ENCODE peak calls at places on chromosomes 11 and 22, in seven cellular contexts. B is IMR-90, T is tibial nerve, S is Peyer's patch, Y is endothelial cell of umbilical vein, L is ovary, V is body of pancreas. U is an unnamed sample. For H3K4me1, the result is how much of the 10 kb centered on the place peaks cover.

GRCh38 chr11:119178166-119178680 is 7.1 kb upstream of the NHERF4 start:
- DNase-seq in Y (peak), V (no peak), T (no peak), S (no peak), B (no peak), L (no peak), U (no peak)

GRCh38 chr11:78560826-78561484 is 13.7 kb downstream of the NARS2 start:
- DNase-seq in Y (peak), B (no peak), S (no peak), L (no peak), T (no peak), V (no peak), U (no peak)

GRCh38 chr11:44342616-44343015 is 32.7 kb upstream of the ALX4 start:
- DNase-seq in T (no peak), Y (no peak), S (no peak), L (no peak), V (no peak), B (no peak), U (no peak)

GRCh38 chr11:112302226-112302868 is 41.7 kb upstream of the PLET1 start:
- DNase-seq in T (no peak), S (no peak), V (no peak), B (peak), Y (peak), L (no peak), U (no peak)

GRCh38 chr11:36019722-36020121 is 75.9 kb downstream of the LDLRAD3 start:
- DNase-seq in T (no peak), S (no peak), Y (no peak), B (no peak), L (no peak), V (no peak), U (no peak)

GRCh38 chr11:17558025-17558780 is 11.1 kb downstream of the OTOG start:
- DNase-seq in S (peak), V (no peak), Y (no peak), L (no peak), B (no peak), T (no peak), U (no peak)

GRCh38 chr11:27201454-27202302 is 161.1 kb downstream of the BBOX1 start:
- DNase-seq in L (peak), V (peak), T (peak), Y (no peak), S (peak), B (peak), U (peak)

GRCh38 chr11:35162795-35163194 is 23.8 kb downstream of the CD44 start:
- DNase-seq in V (no peak), Y (no peak), S (no peak), B (peak), L (no peak), T (no peak), U (no peak)

GRCh38 chr11:98793276-98793675 is 227.5 kb upstream of the CNTN5 start:
- DNase-seq in T (no peak), S (no peak), Y (no peak), B (no peak), L (no peak), V (no peak), U (no peak)

GRCh38 chr11:96778272-96778671 is 388.5 kb downstream of the JRKL start:
- DNase-seq in Y (no peak), V (no peak), S (no peak), B (no peak), L (no peak), T (no peak), U (no peak)

GRCh38 chr11:56521955-56522354 is 21.1 kb downstream of the OR5M11 start:
- DNase-seq in T (no peak), V (no peak), S (no peak), Y (no peak), B (no peak), L (no peak), U (no peak)

GRCh38 chr11:111729441-111729840 is 36.7 kb downstream of the PPP2R1B start:
- DNase-seq in T (no peak), V (no peak), B (peak), L (no peak), Y (peak), S (no peak), U (no peak)

GRCh38 chr22:41619979-41620645 is 731 bp downstream of the DESI1 start:
- DNase-seq in L (peak), V (peak), B (no peak), S (peak), Y (no peak), T (peak), U (peak)

GRCh38 chr22:45254789-45255261 is 14.1 kb upstream of the KIAA0930 start:
- DNase-seq in V (no peak), B (no peak), S (no peak), Y (no peak), L (no peak), T (no peak), U (no peak)

GRCh38 chr22:29203456-29203855 is 2.2 kb upstream of the EMID1 start:
- DNase-seq in S (no peak), Y (no peak), B (no peak), T (no peak), L (no peak), V (no peak), U (no peak)

GRCh38 chr11:61082931-61083531 is 19.3 kb upstream of the CD5 start:
- DNase-seq in V (no peak), B (no peak), T (no peak), L (no peak), S (no peak), Y (no peak), U (no peak)

GRCh38 chr11:79525257-79525656 is 84.4 kb upstream of the TENM4 start:
- DNase-seq in B (no peak), V (no peak), L (no peak), S (no peak), T (no peak), Y (no peak), U (no peak)

GRCh38 chr11:78069465-78069864 is 5.8 kb downstream of the THRSP start:
- DNase-seq in L (no peak), B (no peak), T (no peak), Y (peak), V (peak), S (no peak), U (no peak)

GRCh38 chr11:27124514-27125264 is 84.1 kb downstream of the BBOX1 start:
- DNase-seq in V (no peak), L (no peak), S (no peak), Y (no peak), T (no peak), B (peak), U (no peak)

GRCh38 chr22:39431821-39432251 is 25.0 kb upstream of the MGAT3 start:
- DNase-seq in S (no peak), Y (peak), V (no peak), L (no peak), T (no peak), B (peak), U (peak)

GRCh38 chr11:10725907-10726253 is 25.2 kb upstream of the CTR9 start:
- DNase-seq in L (no peak), V (no peak), B (no peak), Y (no peak), S (no peak), T (no peak), U (no peak)

GRCh38 chr22:43118953-43119458 is 8.5 kb downstream of the BIK start:
- DNase-seq in Y (no peak), L (no peak), T (no peak), S (peak), V (no peak), B (no peak), U (no peak)

GRCh38 chr11:100546714-100547113 is 140.4 kb upstream of the ARHGAP42 start:
- DNase-seq in T (no peak), L (no peak), Y (peak), S (no peak), V (no peak), B (peak), U (no peak)

GRCh38 chr11:94706211-94706610 is 61.9 kb upstream of the AMOTL1 start:
- DNase-seq in S (no peak), L (no peak), B (peak), V (peak), T (no peak), Y (no peak), U (peak)

GRCh38 chr22:46090051-46090591 is 60.2 kb upstream of the PPARA start:
- DNase-seq in T (no peak), V (peak), L (peak), B (no peak), Y (no peak), S (no peak), U (peak)

GRCh38 chr11:14554959-14555358 is 34.8 kb upstream of the PSMA1 start:
- DNase-seq in Y (no peak), V (no peak), L (no peak), S (peak), T (peak), B (no peak), U (no peak)

GRCh38 chr11:62544521-62545436 is 1.8 kb downstream of the AHNAK start:
- DNase-seq in Y (peak), S (peak), T (no peak), V (no peak), B (no peak), L (no peak), U (peak)

GRCh38 chr11:94769897-94770296 is 1.7 kb downstream of the AMOTL1 start:
- DNase-seq in V (peak), Y (peak), B (no peak), T (no peak), L (no peak), S (no peak), U (no peak)

GRCh38 chr22:47954107-47954506 is 1191.7 kb downstream of the TBC1D22A start:
- DNase-seq in Y (no peak), S (no peak), V (no peak), L (no peak), B (no peak), T (no peak), U (no peak)

GRCh38 chr22:23555118-23555517 is 25.0 kb downstream of the IGLL1 start:
- DNase-seq in V (no peak), S (no peak), T (no peak), Y (no peak), L (no peak), B (no peak), U (no peak)

GRCh38 chr11:110762596-110762995 is 50.4 kb upstream of the ARHGAP20 start:
- DNase-seq in B (peak), L (no peak), T (no peak), V (no peak), S (no peak), Y (no peak), U (no peak)

GRCh38 chr11:65574147-65574962 is 1.5 kb upstream of the EHBP1L1 start:
- DNase-seq in V (peak), L (peak), T (peak), S (peak), Y (peak), B (peak), U (peak)

GRCh38 chr22:48609279-48609865 is 1218.3 kb downstream of the BRD1 start:
- DNase-seq in Y (no peak), L (no peak), S (no peak), V (no peak), B (no peak), T (no peak), U (no peak)

GRCh38 chr11:69436041-69436982 is 45.2 kb upstream of the LINC01488 start:
- DNase-seq in Y (no peak), B (no peak), V (no peak), T (no peak), L (no peak), S (no peak), U (peak)

GRCh38 chr11:86671386-86672006 is 920 bp downstream of the ME3 start:
- DNase-seq in Y (peak), L (peak), V (peak), S (no peak), B (no peak), T (peak), U (peak)

GRCh38 chr11:16788141-16789060 is 50.0 kb downstream of the C11orf58 start:
- DNase-seq in Y (peak), S (peak), B (peak), V (peak), L (peak), T (peak), U (peak)

DNA sequence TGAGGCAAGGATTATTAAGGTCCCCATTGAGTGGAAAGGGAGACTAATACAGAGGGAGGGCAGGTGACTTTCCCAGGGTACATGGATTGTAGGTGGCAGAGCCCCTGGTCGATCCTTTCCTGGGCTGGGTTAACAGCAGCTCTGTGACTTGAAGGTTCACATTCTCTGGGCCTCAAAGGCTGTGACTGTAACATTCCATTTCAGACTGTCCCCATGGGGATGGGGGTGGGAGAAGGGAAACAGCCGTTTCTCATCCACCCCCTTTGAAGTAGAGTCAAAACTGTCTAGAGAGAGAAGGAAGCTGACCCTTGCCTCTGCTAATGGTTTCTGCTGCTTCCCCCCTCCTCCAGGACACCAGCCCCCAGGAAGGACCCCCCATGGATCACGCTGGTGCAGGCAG is 19.2 kb downstream of the MICALL1 start:
- DNase-seq in V (no peak), L (no peak), T (no peak), Y (no peak), S (no peak), B (no peak), U (no peak)
- H3K4me1 ChIP-seq in V (half or more), L (under half), T (under half), Y (under half), S (under half), B (under half), U (under half)

GRCh38 chr22:38110008-38110862 is at the start of gene BAIAP2L2:
- DNase-seq in L (no peak), T (no peak), V (no peak), Y (no peak), B (no peak), S (no peak), U (peak)
- TF ChIP-seq POLR2A in L (no peak), T (no peak), V (no peak), Y (no peak), B (no peak), S (peak), U (no peak)

GRCh38 chr11:107857550-107858216 is 904 bp downstream of the SLC35F2 start:
- DNase-seq in Y (peak), L (no peak), S (no peak), V (no peak), T (no peak), B (peak), U (no peak)

GRCh38 chr11:107858217-107859070 is at the start of gene SLC35F2:
- DNase-seq in L (peak), S (peak), T (no peak), Y (peak), V (peak), B (peak), U (peak)

GRCh38 chr11:107856981-107857517 is 1.5 kb downstream of the SLC35F2 start:
- DNase-seq in Y (no peak), T (no peak), V (no peak), L (no peak), B (no peak), S (no peak), U (no peak)

GRCh38 chr11:107859459-107860239 is 1.1 kb upstream of the SLC35F2 start:
- DNase-seq in S (peak), V (peak), L (peak), T (peak), Y (peak), B (no peak), U (peak)

GRCh38 chr11:107856180-107856980 is 2.2 kb downstream of the SLC35F2 start:
- DNase-seq in B (no peak), Y (no peak), L (no peak), T (no peak), V (no peak), S (no peak), U (no peak)
- H3K4me3 ChIP-seq in B (no peak), Y (no peak), L (no peak), T (no peak), V (no peak), S (no peak), U (no peak)

DNA sequence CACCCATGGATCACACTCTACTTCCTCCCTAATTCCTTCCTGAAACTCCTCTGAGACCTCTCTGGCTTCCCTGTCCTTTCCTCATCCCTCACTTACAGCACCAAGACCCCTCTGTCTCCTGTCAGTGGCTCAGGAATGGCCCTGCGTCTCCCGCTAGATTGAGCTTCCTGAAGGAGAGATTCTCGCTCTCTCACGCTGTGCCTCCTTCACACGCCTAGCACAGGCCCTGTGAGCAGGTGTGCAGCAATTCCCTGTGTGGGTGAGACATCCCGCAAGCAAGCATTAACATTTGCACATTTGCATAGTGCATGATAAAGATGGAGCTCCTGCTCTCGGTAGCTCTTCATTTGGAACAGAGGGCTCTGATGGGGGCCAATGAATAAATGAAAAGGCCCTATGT is 159.8 kb downstream of the ADAMTS15 start:
- DNase-seq in S (no peak), L (no peak), T (no peak), V (no peak), B (no peak), Y (no peak), U (no peak)
- H3K4me1 ChIP-seq in S (under half), L (under half), T (under half), V (under half), B (under half), Y (under half), U (under half)

GRCh38 chr22:17917490-17917983 is 106.8 kb downstream of the MICAL3 start:
- DNase-seq in Y (no peak), V (no peak), S (peak), L (no peak), B (no peak), T (no peak), U (no peak)
- TF ChIP-seq POLR2A in Y (no peak), V (no peak), S (no peak), L (no peak), B (no peak), T (no peak), U (no peak)

GRCh38 chr11:116703421-116703820 is 69.4 kb downstream of the BUD13 start:
- DNase-seq in L (no peak), V (peak), B (no peak), T (no peak), S (no peak), Y (no peak), U (no peak)

GRCh38 chr11:116709970-116710369 is 62.8 kb downstream of the BUD13 start:
- DNase-seq in L (no peak), T (no peak), Y (no peak), V (no peak), B (no peak), S (no peak), U (no peak)

GRCh38 chr11:116707746-116708145 is 65.0 kb downstream of the BUD13 start:
- DNase-seq in B (no peak), S (no peak), L (no peak), V (no peak), Y (no peak), T (no peak), U (no peak)

GRCh38 chr11:116710762-116711161 is 62.0 kb downstream of the BUD13 start:
- DNase-seq in V (no peak), L (no peak), Y (no peak), B (no peak), S (no peak), T (no peak), U (no peak)

GRCh38 chr11:116707250-116707649 is 65.5 kb downstream of the BUD13 start:
- DNase-seq in T (no peak), L (no peak), S (no peak), B (no peak), Y (no peak), V (peak), U (no peak)
- H3K4me3 ChIP-seq in T (no peak), L (no peak), S (no peak), B (no peak), Y (no peak), V (no peak), U (no peak)

GRCh38 chr11:64352099-64353005 is 6.6 kb upstream of the RPS6KA4 start:
- DNase-seq in S (no peak), T (no peak), L (no peak), V (no peak), B (no peak), Y (no peak), U (no peak)

GRCh38 chr11:64351136-64351631 is 7.8 kb upstream of the RPS6KA4 start:
- DNase-seq in S (no peak), V (no peak), Y (no peak), B (no peak), L (no peak), T (no peak), U (peak)

GRCh38 chr11:64347171-64347867 is 7.3 kb downstream of the CCDC88B start:
- DNase-seq in B (no peak), V (no peak), Y (no peak), S (no peak), L (no peak), T (no peak), U (no peak)

GRCh38 chr11:64348611-64349387 is 8.8 kb downstream of the CCDC88B start:
- DNase-seq in S (no peak), L (no peak), T (no peak), V (no peak), B (no peak), Y (no peak), U (no peak)

GRCh38 chr11:64349404-64349803 is 9.4 kb downstream of the CCDC88B start:
- DNase-seq in B (no peak), S (no peak), Y (no peak), L (no peak), V (no peak), T (no peak), U (no peak)
- H3K4me1 ChIP-seq in B (under half), S (under half), Y (under half), L (under half), V (under half), T (under half), U (under half)

DNA sequence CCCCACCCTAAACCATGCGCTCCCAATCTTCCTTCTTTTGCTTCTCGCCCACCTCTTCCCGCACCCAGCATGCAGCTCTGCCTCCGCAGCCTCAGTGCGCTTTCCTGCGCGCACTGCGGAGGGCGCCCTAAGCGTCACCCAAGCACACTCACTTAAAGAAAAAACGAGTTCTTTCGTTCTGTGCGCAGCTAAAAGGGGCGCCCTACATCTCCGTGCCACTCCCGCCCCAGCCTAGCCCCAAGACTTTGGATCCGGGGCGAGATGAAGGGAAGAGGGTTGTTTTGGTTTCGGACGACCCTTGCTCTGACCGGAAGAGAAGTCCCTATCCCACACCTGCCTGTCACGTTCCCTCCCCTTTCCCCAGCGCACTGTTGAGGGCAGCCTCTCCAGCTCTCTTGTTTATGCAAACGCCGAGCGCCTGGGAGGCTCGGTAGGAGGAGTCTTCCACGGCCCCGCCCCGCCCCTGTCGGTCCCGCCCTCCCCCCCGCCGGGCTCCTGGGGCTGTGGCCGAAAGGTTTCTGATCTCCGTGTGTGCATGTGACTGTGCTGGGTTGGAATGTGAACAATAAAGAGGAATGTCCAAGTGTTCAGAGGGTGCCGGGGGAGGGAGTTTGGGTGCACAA is 5.3 kb downstream of the VSIG2 start:
- DNase-seq in L (peak), B (peak), T (peak), Y (peak), S (peak), V (peak), U (peak)
- TF ChIP-seq POLR2A in L (no peak), B (no peak), T (no peak), Y (peak), S (peak), V (peak), U (no peak)

GRCh38 chr11:6402561-6402981 is 12.3 kb downstream of the SMPD1 start:
- DNase-seq in S (peak), T (no peak), V (no peak), B (peak), Y (no peak), L (no peak), U (no peak)
- H3K4me3 ChIP-seq in S (no peak), T (no peak), V (no peak), B (no peak), Y (no peak), L (no peak), U (no peak)